ENCODE peak calls at places on chromosomes 13 and 19, in four cellular contexts. One of them, this sample, is unnamed. For H3K4me1, the result is how much of the 10 kb centered on the place peaks cover.

GRCh38 chr19:21848706-21849105 is 12.7 kb upstream of the ZNF43 start:
- DNase-seq in ovary: no peak
- DNase-seq in uterus: no peak
- DNase-seq in Peyer's patch: no peak
- DNase-seq in this sample: no peak

GRCh38 chr13:75621147-75621546 is 15.0 kb upstream of the LMO7 start:
- DNase-seq in ovary: no peak
- DNase-seq in uterus: no peak
- DNase-seq in Peyer's patch: no peak
- DNase-seq in this sample: no peak

GRCh38 chr19:12675377-12675776 is 6.3 kb downstream of the DHPS start:
- DNase-seq in ovary: no peak
- DNase-seq in uterus: no peak
- DNase-seq in Peyer's patch: no peak
- DNase-seq in this sample: no peak

GRCh38 chr13:43981091-43981490 is 101.4 kb downstream of the LACC1 start:
- DNase-seq in ovary: no peak
- DNase-seq in uterus: no peak
- DNase-seq in Peyer's patch: no peak
- DNase-seq in this sample: no peak

GRCh38 chr13:94169783-94170513 is 309.5 kb downstream of the DCT start:
- DNase-seq in ovary: no peak
- DNase-seq in uterus: no peak
- DNase-seq in Peyer's patch: no peak
- DNase-seq in this sample: no peak

GRCh38 chr19:388691-389090 is 20.3 kb downstream of the C2CD4C start:
- DNase-seq in ovary: no peak
- DNase-seq in uterus: no peak
- DNase-seq in Peyer's patch: no peak
- DNase-seq in this sample: peak

GRCh38 chr13:84574851-84575250 is 692.6 kb upstream of the SLITRK1 start:
- DNase-seq in ovary: no peak
- DNase-seq in uterus: no peak
- DNase-seq in Peyer's patch: no peak
- DNase-seq in this sample: no peak

GRCh38 chr19:55640577-55641375 is at the start of gene ZNF580:
- DNase-seq in ovary: peak
- DNase-seq in uterus: peak
- DNase-seq in Peyer's patch: peak
- DNase-seq in this sample: peak

GRCh38 chr13:41587490-41587889 is 130.1 kb downstream of the RGCC start:
- DNase-seq in ovary: no peak
- DNase-seq in uterus: no peak
- DNase-seq in Peyer's patch: no peak
- DNase-seq in this sample: no peak

GRCh38 chr13:27261376-27261775 is 9.3 kb upstream of the RASL11A start:
- DNase-seq in ovary: no peak
- DNase-seq in uterus: no peak
- DNase-seq in Peyer's patch: no peak
- DNase-seq in this sample: no peak

GRCh38 chr19:38033658-38034150 is 126.7 kb downstream of the SIPA1L3 start:
- DNase-seq in ovary: no peak
- DNase-seq in uterus: no peak
- DNase-seq in Peyer's patch: no peak
- DNase-seq in this sample: no peak

GRCh38 chr19:1376415-1376805 is 7.3 kb upstream of the NDUFS7 start:
- DNase-seq in ovary: no peak
- DNase-seq in uterus: no peak
- DNase-seq in Peyer's patch: no peak
- DNase-seq in this sample: no peak

GRCh38 chr13:65892859-65893258 is 1337.3 kb downstream of the PCDH9 start:
- DNase-seq in ovary: no peak
- DNase-seq in uterus: no peak
- DNase-seq in Peyer's patch: no peak
- DNase-seq in this sample: no peak

GRCh38 chr19:496333-496634 is at the start of gene MADCAM1:
- DNase-seq in ovary: no peak
- DNase-seq in uterus: no peak
- DNase-seq in Peyer's patch: no peak
- DNase-seq in this sample: no peak

GRCh38 chr19:16118489-16119033 is 6.9 kb downstream of the RAB8A start:
- DNase-seq in ovary: no peak
- DNase-seq in uterus: no peak
- DNase-seq in Peyer's patch: no peak
- DNase-seq in this sample: peak

GRCh38 chr19:11194657-11195056 is 2.7 kb downstream of the KANK2 start:
- DNase-seq in ovary: peak
- DNase-seq in uterus: no peak
- DNase-seq in Peyer's patch: no peak
- DNase-seq in this sample: no peak

GRCh38 chr13:111066544-111066943 is 48.6 kb upstream of the ARHGEF7 start:
- DNase-seq in ovary: peak
- DNase-seq in uterus: no peak
- DNase-seq in Peyer's patch: no peak
- DNase-seq in this sample: no peak

GRCh38 chr13:111062305-111062704 is 52.8 kb upstream of the ARHGEF7 start:
- DNase-seq in ovary: no peak
- DNase-seq in uterus: no peak
- DNase-seq in Peyer's patch: no peak
- DNase-seq in this sample: no peak

GRCh38 chr13:111061338-111062045 is 53.6 kb upstream of the ARHGEF7 start:
- DNase-seq in ovary: no peak
- DNase-seq in uterus: no peak
- DNase-seq in Peyer's patch: no peak
- DNase-seq in this sample: no peak

GRCh38 chr13:111065698-111066097 is 49.4 kb upstream of the ARHGEF7 start:
- DNase-seq in ovary: no peak
- DNase-seq in uterus: no peak
- DNase-seq in Peyer's patch: no peak
- DNase-seq in this sample: no peak

GRCh38 chr13:111064661-111065060 is 50.4 kb upstream of the ARHGEF7 start:
- DNase-seq in ovary: no peak
- DNase-seq in uterus: no peak
- DNase-seq in Peyer's patch: no peak
- DNase-seq in this sample: no peak
- TF ChIP-seq CTCF in ovary: no peak
- TF ChIP-seq CTCF in uterus: no peak
- TF ChIP-seq CTCF in Peyer's patch: no peak
- TF ChIP-seq CTCF in this sample: no peak

GRCh38 chr19:48795855-48796142 is 15.0 kb downstream of the BCAT2 start:
- DNase-seq in ovary: peak
- DNase-seq in uterus: peak
- DNase-seq in Peyer's patch: no peak
- DNase-seq in this sample: peak
- H3K4me1 ChIP-seq in ovary: under half
- H3K4me1 ChIP-seq in uterus: under half
- H3K4me1 ChIP-seq in Peyer's patch: under half
- H3K4me1 ChIP-seq in this sample: under half

GRCh38 chr19:7500811-7501450 is 12.1 kb upstream of the PEX11G start:
- DNase-seq in ovary: peak
- DNase-seq in uterus: no peak
- DNase-seq in Peyer's patch: peak
- DNase-seq in this sample: peak
- H3K4me3 ChIP-seq in ovary: peak
- H3K4me3 ChIP-seq in uterus: no peak
- H3K4me3 ChIP-seq in Peyer's patch: peak
- H3K4me3 ChIP-seq in this sample: peak

DNA sequence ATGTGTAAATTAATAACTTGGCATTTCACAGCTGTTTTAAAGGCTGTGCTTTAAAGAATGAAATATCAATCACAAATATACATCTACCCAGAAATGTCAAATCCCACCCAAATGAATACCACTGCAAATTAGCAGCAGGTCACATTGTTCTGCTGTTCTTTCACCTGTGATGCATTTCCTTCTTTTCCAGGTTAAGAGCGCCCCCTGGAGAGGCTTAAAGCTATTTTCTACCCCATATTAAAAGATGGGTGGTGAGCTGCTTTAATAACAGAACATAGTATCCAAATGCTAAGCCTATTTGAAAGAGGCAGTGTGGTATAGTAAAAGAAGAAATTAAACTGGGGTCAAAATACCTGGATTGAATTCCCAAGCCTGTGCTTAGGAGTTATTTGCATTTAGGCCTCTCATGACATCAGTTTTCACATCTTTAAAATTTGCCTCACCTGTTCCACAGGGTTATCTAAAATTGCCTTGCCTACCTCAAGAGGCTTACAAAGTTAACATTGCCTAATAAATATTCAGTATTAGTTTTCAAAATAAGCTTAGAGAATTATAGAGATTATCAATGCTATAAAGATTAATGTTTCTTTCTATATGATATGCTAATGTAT is 396.9 kb upstream of the SLITRK5 start:
- DNase-seq in ovary: no peak
- DNase-seq in uterus: no peak
- DNase-seq in Peyer's patch: no peak
- DNase-seq in this sample: no peak
- TF ChIP-seq CTCF in ovary: no peak
- TF ChIP-seq CTCF in uterus: no peak
- TF ChIP-seq CTCF in Peyer's patch: peak
- TF ChIP-seq CTCF in this sample: peak

GRCh38 chr19:18424122-18424889 is 5.1 kb downstream of the SSBP4 start:
- DNase-seq in ovary: peak
- DNase-seq in uterus: no peak
- DNase-seq in Peyer's patch: no peak
- DNase-seq in this sample: no peak
- H3K4me1 ChIP-seq in ovary: under half
- H3K4me1 ChIP-seq in uterus: under half
- H3K4me1 ChIP-seq in Peyer's patch: under half
- H3K4me1 ChIP-seq in this sample: half or more

DNA sequence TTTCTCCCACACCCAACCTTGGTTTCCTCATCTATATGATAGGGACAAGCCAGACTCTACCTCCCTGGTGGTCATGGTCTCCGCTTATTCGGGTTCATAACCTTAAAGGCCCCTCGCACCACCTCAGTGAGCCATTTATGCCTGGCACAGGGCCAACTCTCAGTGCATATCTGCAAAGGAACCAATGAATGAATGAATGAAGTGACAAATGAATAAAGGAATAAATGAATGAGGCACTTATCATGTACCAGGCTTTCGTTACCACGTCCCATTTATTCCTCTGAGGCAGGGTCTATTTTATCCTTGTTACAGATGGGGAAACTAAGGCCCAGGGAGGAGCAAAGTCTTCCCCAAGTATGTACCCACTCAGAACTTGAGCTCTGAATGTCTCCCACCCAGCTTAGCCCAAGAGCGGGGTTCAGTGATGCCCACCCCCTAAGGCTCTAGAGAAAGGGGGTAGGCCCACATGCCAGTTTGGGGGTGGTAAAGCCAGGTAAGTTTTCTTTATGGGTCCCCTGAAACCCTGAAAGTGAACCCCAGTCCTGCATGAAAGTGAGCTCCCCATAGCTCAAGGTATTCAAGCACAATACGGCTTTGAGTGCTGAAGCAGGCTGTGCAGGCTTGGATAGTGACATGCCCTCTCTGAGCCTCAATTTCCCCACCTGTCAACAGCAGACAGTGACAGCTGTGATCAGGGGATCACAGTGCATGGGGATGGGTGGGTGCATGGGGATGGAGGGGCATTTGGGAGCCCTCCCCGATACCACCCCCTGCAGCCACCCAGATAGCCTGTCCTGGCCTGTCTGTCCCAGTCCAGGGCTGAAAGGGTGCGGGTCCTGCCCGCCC is 490 bp upstream of the SLC5A5 start:
- DNase-seq in ovary: no peak
- DNase-seq in uterus: no peak
- DNase-seq in Peyer's patch: no peak
- DNase-seq in this sample: no peak
- H3K4me3 ChIP-seq in ovary: no peak
- H3K4me3 ChIP-seq in uterus: no peak
- H3K4me3 ChIP-seq in Peyer's patch: no peak
- H3K4me3 ChIP-seq in this sample: no peak

GRCh38 chr19:32287811-32288227 is 57.6 kb upstream of the ZNF507 start:
- DNase-seq in ovary: peak
- DNase-seq in uterus: peak
- DNase-seq in Peyer's patch: peak
- DNase-seq in this sample: peak
- TF ChIP-seq CTCF in ovary: no peak
- TF ChIP-seq CTCF in uterus: peak
- TF ChIP-seq CTCF in Peyer's patch: peak
- TF ChIP-seq CTCF in this sample: peak

This sample was measured in heart left ventricle.